ENCODE peak calls at places on chromosomes 12 and 14, in six cellular contexts. Y is stimulated activated CD4-positive, alpha-beta T cell treated with anti-CD3 and anti-CD28 coated beads, TNF-alpha, amount 100 ng/mL, for 48 hours; N is left cardiac atrium; M is D341Med; L is NCI-H510A treated with DMSO at 0.1 percent for 48 hours; S is nephron progenitor cell. J is an unnamed sample.
A peak's percentile ranks its signal among the peaks of the same experiment; 100 is the strongest.

GRCh38 chr12:41988715-41989114 is 156.0 kb downstream of the GXYLT1 start:
- DNase-seq in Y (no peak), N (no peak), M (no peak), L (no peak), S (no peak), J (no peak)

GRCh38 chr12:2800046-2800570 is 5.3 kb downstream of the FKBP4 start:
- DNase-seq in Y (no peak), N (no peak), M (no peak), L (no peak), S (no peak), J (no peak)

GRCh38 chr12:125136702-125137101 is 71.5 kb downstream of the AACS start:
- DNase-seq in Y (no peak), N (no peak), M (no peak), L (no peak), S (no peak), J (no peak)

GRCh38 chr12:103839893-103840292 is 1.1 kb downstream of the NT5DC3 start:
- DNase-seq in Y (no peak), N (no peak), M (no peak), L (no peak), S (no peak), J (no peak)

GRCh38 chr14:34994668-34995067 is 11.9 kb downstream of the SRP54 start:
- DNase-seq in Y (no peak), N (no peak), M (no peak), L (no peak), S (no peak), J (no peak)

GRCh38 chr14:85358136-85358785 is 171.7 kb upstream of the FLRT2 start:
- DNase-seq in Y (no peak), N (no peak), M (no peak), L (no peak), S (no peak), J (no peak)

GRCh38 chr12:65232490-65233077 is 45.9 kb upstream of the MSRB3 start:
- DNase-seq in Y (no peak), N (no peak), M (no peak), L (peak; percentile 10), S (no peak), J (no peak)

GRCh38 chr12:31578632-31579031 is 12.3 kb downstream of the DENND5B start:
- DNase-seq in Y (no peak), N (peak; percentile 39), M (no peak), L (no peak), S (no peak), J (no peak)

J was measured in Right ventricle myocardium inferior.